ENCODE peak calls at places on chromosomes 7 and 10, in seven cellular contexts. K is mammary epithelial cell, Q is neural progenitor cell, I is fibroblast of lung, L is HepG2, E is HCT116, F is H1. G is an unnamed sample.

GRCh38 chr7:148819697-148820332 is 64.3 kb downstream of the EZH2 start:
- DNase-seq in K (peak), Q (no peak), I (peak), L (no peak), E (no peak), F (no peak), G (peak)

GRCh38 chr7:108010377-108010776 is 7.4 kb upstream of the LAMB1 start:
- DNase-seq in K (no peak), Q (no peak), I (no peak), L (peak), E (no peak), F (no peak), G (no peak)

GRCh38 chr7:50533849-50534248 is 31.4 kb downstream of the DDC start:
- DNase-seq in K (no peak), Q (no peak), I (no peak), L (peak), E (no peak), F (no peak), G (no peak)

GRCh38 chr10:72315611-72316385 is 38.9 kb downstream of the DNAJB12 start:
- DNase-seq in K (peak), Q (no peak), I (peak), L (no peak), E (no peak), F (no peak), G (peak)

GRCh38 chr10:32377458-32378370 is 30.8 kb upstream of the EPC1 start:
- DNase-seq in K (peak), Q (peak), I (peak), L (peak), E (peak), F (no peak), G (peak)

GRCh38 chr10:80487791-80488538 is 33.9 kb downstream of the TSPAN14 start:
- DNase-seq in K (no peak), Q (no peak), I (no peak), L (no peak), E (no peak), F (no peak), G (no peak)

GRCh38 chr7:138738551-138739335 is 37.6 kb upstream of the SVOPL start:
- DNase-seq in K (peak), Q (peak), I (peak), L (peak), E (peak), F (peak), G (peak)

GRCh38 chr7:140869430-140869829 is 55.3 kb downstream of the BRAF start:
- DNase-seq in K (no peak), Q (no peak), I (no peak), L (no peak), E (no peak), F (no peak), G (no peak)

GRCh38 chr10:96507044-96507443 is 6.7 kb downstream of the TLL2 start:
- DNase-seq in K (no peak), Q (no peak), I (no peak), L (no peak), E (no peak), F (no peak), G (no peak)

DNA sequence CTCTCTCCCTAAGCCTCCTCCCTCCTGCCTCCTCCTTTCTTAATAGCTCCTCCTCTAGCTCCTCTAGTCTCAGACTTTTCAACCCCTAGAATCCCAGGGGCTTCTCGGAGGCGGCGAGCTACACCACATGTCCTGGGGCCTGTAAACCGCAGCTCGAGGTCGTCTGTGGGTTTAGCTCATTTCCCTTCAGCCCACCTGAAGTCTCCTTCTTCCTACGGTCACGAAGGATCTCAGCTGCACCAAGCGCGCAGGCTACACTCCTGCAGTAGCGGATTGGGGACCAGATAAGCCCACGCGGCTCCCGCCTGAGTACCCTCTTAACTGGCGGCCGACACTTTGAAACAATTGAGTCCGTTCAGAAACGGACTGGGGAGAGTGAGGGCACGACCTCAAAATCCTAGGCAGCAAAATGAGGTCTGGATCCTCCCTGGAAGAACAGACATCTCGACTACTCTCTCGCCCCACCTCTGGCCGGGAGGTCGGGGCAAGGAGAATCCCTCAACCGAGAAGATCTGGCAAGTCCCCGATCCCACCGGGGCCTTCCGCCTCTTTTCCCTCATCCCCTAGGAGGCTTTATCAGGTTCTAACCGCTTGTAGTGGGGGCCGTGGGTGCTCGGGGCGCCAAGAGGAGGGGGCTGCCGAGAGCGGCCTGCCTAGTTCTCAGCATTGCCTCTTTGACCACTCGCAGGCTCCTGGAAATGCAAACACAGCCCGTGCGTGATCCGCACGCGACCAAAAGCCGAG is 1.3 kb upstream of the SORCS3 start:
- DNase-seq in K (no peak), Q (peak), I (no peak), L (no peak), E (no peak), F (peak), G (no peak)
- TF ChIP-seq EZH2 in K (peak), Q (peak), I (peak), L (no peak), E (no peak), F (peak), G (peak)

GRCh38 chr10:68561804-68562649 is 1.9 kb downstream of the TET1 start:
- DNase-seq in K (no peak), Q (peak), I (peak), L (no peak), E (no peak), F (peak), G (no peak)
- H3K4me3 ChIP-seq in K (no peak), Q (peak), I (peak), L (peak), E (no peak), F (peak), G (peak)

GRCh38 chr7:100568176-100568935 is 5.3 kb downstream of the SAP25 start:
- DNase-seq in K (no peak), Q (no peak), I (no peak), L (peak), E (no peak), F (no peak), G (no peak)
- H3K4me2 ChIP-seq in K (no peak), Q (no peak), I (no peak), L (peak), E (no peak), F (no peak), G (no peak)

GRCh38 chr7:157848508-157849340 is 511.9 kb downstream of the DNAJB6 start:
- DNase-seq in K (no peak), Q (no peak), I (no peak), L (no peak), E (no peak), F (no peak), G (no peak)
- TF ChIP-seq EZH2 in K (no peak), Q (no peak), I (no peak), L (no peak), E (no peak), F (no peak), G (no peak)

DNA sequence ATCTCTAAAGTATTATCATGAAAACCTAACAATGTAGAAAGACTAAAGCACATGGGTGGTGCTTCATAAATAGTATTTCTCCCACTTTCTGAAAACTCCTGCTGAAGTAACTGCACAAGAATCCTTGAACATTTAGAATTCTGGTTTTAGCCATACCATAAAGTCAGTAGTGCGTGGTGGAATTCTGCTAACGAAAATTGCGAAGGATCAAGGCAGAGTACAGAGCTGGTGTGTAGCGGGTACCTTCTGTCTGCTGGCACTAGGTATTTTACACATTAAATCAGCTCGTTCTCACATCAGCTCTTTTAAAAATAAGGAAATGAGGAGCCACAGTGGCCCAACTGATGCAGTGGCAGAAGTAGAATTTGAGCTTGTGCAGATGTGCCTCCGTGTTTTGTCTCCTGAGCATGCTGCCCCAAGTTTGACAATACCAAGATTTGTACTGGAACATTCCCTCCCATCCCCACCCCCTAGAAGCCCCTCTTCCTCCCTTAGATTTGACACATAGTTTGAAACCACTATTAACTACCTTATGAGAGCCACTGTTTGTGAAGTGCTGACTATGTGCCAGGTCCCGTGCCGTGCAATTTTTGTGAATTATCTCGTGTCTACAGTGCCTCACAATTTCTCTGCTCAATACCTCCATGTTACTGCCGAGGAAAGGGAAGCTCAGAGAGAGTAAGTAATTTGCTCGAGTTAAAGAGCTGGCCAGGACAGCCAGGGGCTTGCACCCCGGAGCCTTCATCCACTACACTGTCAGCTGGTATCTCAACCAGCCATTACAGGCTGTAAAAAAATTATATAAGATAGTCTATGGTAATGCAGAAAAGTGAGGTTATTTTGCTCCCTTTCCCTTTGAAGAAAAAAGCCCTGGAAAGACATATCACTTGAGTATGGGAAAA is 66.9 kb downstream of the EGFR start:
- DNase-seq in K (no peak), Q (no peak), I (no peak), L (no peak), E (no peak), F (no peak), G (no peak)
- H3K4me3 ChIP-seq in K (no peak), Q (no peak), I (peak), L (no peak), E (peak), F (no peak), G (peak)

DNA sequence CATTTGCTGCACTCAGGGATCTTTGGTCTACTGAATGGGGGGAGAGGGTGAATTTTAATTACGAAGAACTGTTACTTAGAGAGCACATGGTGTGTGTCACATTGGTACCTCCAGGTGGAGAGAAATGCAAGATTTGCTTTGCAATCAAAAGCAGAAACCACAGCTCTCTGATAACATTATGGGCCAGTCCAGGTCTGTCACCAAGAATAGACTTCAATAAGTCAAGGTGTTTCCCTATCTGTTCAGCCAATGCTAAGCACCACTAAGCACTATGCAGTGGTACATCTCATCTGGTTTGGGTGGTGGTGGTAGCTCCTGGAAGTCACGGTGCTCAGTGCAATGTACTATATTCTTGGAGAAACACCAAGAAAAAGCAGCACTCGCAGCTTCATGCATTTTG is 119.6 kb upstream of the AFAP1L2 start:
- DNase-seq in K (no peak), Q (no peak), I (no peak), L (no peak), E (no peak), F (no peak), G (no peak)
- H3K4me2 ChIP-seq in K (no peak), Q (peak), I (no peak), L (peak), E (no peak), F (no peak), G (no peak)